ENCODE peak calls at places on chromosomes 16 and 17, in eight cellular contexts. One of them, this sample, is unnamed. For H3K4me1 and H3K36me3, the result is how much of the 10 kb centered on the place peaks cover.

GRCh38 chr17:10041287-10041612 is 136.2 kb upstream of the RCVRN start:
- DNase-seq in mesendoderm: peak
- DNase-seq in fibroblast of lung: no peak
- DNase-seq in neuronal stem cell: no peak
- DNase-seq in HCT116: no peak
- DNase-seq in DND-41: no peak
- DNase-seq in neural progenitor cell: no peak
- DNase-seq in H1: no peak
- DNase-seq in this sample: no peak

GRCh38 chr17:63247706-63248105 is 198.4 kb downstream of the CYB561 start:
- DNase-seq in mesendoderm: no peak
- DNase-seq in fibroblast of lung: peak
- DNase-seq in neuronal stem cell: no peak
- DNase-seq in HCT116: no peak
- DNase-seq in DND-41: no peak
- DNase-seq in neural progenitor cell: no peak
- DNase-seq in H1: no peak
- DNase-seq in this sample: no peak

GRCh38 chr17:34637548-34638525 is 58.5 kb downstream of the TMEM132E start:
- DNase-seq in mesendoderm: peak
- DNase-seq in fibroblast of lung: peak
- DNase-seq in neuronal stem cell: peak
- DNase-seq in HCT116: peak
- DNase-seq in DND-41: peak
- DNase-seq in neural progenitor cell: peak
- DNase-seq in H1: peak
- DNase-seq in this sample: peak

GRCh38 chr16:53372942-53373871 is 61.1 kb upstream of the RBL2 start:
- DNase-seq in mesendoderm: no peak
- DNase-seq in fibroblast of lung: no peak
- DNase-seq in neuronal stem cell: no peak
- DNase-seq in HCT116: peak
- DNase-seq in DND-41: no peak
- DNase-seq in neural progenitor cell: no peak
- DNase-seq in H1: peak
- DNase-seq in this sample: no peak

GRCh38 chr17:68301438-68301959 is 10.2 kb downstream of the ARSG start:
- DNase-seq in mesendoderm: peak
- DNase-seq in fibroblast of lung: no peak
- DNase-seq in neuronal stem cell: no peak
- DNase-seq in HCT116: no peak
- DNase-seq in DND-41: no peak
- DNase-seq in neural progenitor cell: peak
- DNase-seq in H1: no peak
- DNase-seq in this sample: no peak

GRCh38 chr17:76266244-76266938 is 1.2 kb downstream of the UBALD2 start:
- DNase-seq in mesendoderm: peak
- DNase-seq in fibroblast of lung: peak
- DNase-seq in neuronal stem cell: no peak
- DNase-seq in HCT116: no peak
- DNase-seq in DND-41: peak
- DNase-seq in neural progenitor cell: no peak
- DNase-seq in H1: no peak
- DNase-seq in this sample: peak

GRCh38 chr17:596763-597644 is 117.6 kb downstream of the VPS53 start:
- DNase-seq in mesendoderm: no peak
- DNase-seq in fibroblast of lung: peak
- DNase-seq in neuronal stem cell: no peak
- DNase-seq in HCT116: peak
- DNase-seq in DND-41: no peak
- DNase-seq in neural progenitor cell: no peak
- DNase-seq in H1: no peak
- DNase-seq in this sample: no peak

GRCh38 chr16:20327444-20328041 is at the start of gene GP2:
- DNase-seq in mesendoderm: peak
- DNase-seq in fibroblast of lung: no peak
- DNase-seq in neuronal stem cell: no peak
- DNase-seq in HCT116: no peak
- DNase-seq in DND-41: no peak
- DNase-seq in neural progenitor cell: peak
- DNase-seq in H1: no peak
- DNase-seq in this sample: no peak

GRCh38 chr16:70540994-70541393 is 17.4 kb downstream of the SF3B3 start:
- DNase-seq in mesendoderm: no peak
- DNase-seq in fibroblast of lung: no peak
- DNase-seq in neuronal stem cell: no peak
- DNase-seq in HCT116: no peak
- DNase-seq in DND-41: no peak
- DNase-seq in neural progenitor cell: no peak
- DNase-seq in H1: no peak
- DNase-seq in this sample: no peak

GRCh38 chr17:7435676-7436555 is 681 bp downstream of the TMEM102 start:
- DNase-seq in mesendoderm: peak
- DNase-seq in fibroblast of lung: no peak
- DNase-seq in neuronal stem cell: peak
- DNase-seq in HCT116: peak
- DNase-seq in DND-41: peak
- DNase-seq in neural progenitor cell: peak
- DNase-seq in H1: peak
- DNase-seq in this sample: peak

GRCh38 chr17:76260669-76261068 is 4.5 kb upstream of the UBALD2 start:
- DNase-seq in mesendoderm: no peak
- DNase-seq in fibroblast of lung: no peak
- DNase-seq in neuronal stem cell: no peak
- DNase-seq in HCT116: no peak
- DNase-seq in DND-41: no peak
- DNase-seq in neural progenitor cell: no peak
- DNase-seq in H1: no peak
- DNase-seq in this sample: no peak

GRCh38 chr16:1990336-1991134 is 765 bp downstream of the SYNGR3 start:
- DNase-seq in mesendoderm: peak
- DNase-seq in fibroblast of lung: no peak
- DNase-seq in neuronal stem cell: no peak
- DNase-seq in HCT116: no peak
- DNase-seq in DND-41: no peak
- DNase-seq in neural progenitor cell: peak
- DNase-seq in H1: peak
- DNase-seq in this sample: peak

GRCh38 chr16:81446318-81447275 is 2.0 kb downstream of the CMIP start:
- DNase-seq in mesendoderm: peak
- DNase-seq in fibroblast of lung: no peak
- DNase-seq in neuronal stem cell: no peak
- DNase-seq in HCT116: no peak
- DNase-seq in DND-41: peak
- DNase-seq in neural progenitor cell: no peak
- DNase-seq in H1: peak
- DNase-seq in this sample: peak

GRCh38 chr17:45907720-45908395 is 13.5 kb downstream of the MAPT start:
- DNase-seq in mesendoderm: no peak
- DNase-seq in fibroblast of lung: no peak
- DNase-seq in neuronal stem cell: no peak
- DNase-seq in HCT116: no peak
- DNase-seq in DND-41: no peak
- DNase-seq in neural progenitor cell: no peak
- DNase-seq in H1: no peak
- DNase-seq in this sample: no peak

GRCh38 chr17:14741516-14741915 is 440.6 kb downstream of the HS3ST3B1 start:
- DNase-seq in mesendoderm: no peak
- DNase-seq in fibroblast of lung: no peak
- DNase-seq in neuronal stem cell: no peak
- DNase-seq in HCT116: no peak
- DNase-seq in DND-41: no peak
- DNase-seq in neural progenitor cell: no peak
- DNase-seq in H1: no peak
- DNase-seq in this sample: no peak

GRCh38 chr16:19001788-19002187 is 18.1 kb downstream of the TMC7 start:
- DNase-seq in mesendoderm: no peak
- DNase-seq in fibroblast of lung: peak
- DNase-seq in neuronal stem cell: no peak
- DNase-seq in HCT116: no peak
- DNase-seq in DND-41: peak
- DNase-seq in neural progenitor cell: no peak
- DNase-seq in H1: no peak
- DNase-seq in this sample: no peak

GRCh38 chr17:60383379-60383778 is 8.6 kb downstream of the USP32 start:
- DNase-seq in mesendoderm: no peak
- DNase-seq in fibroblast of lung: no peak
- DNase-seq in neuronal stem cell: no peak
- DNase-seq in HCT116: no peak
- DNase-seq in DND-41: no peak
- DNase-seq in neural progenitor cell: no peak
- DNase-seq in H1: no peak
- DNase-seq in this sample: no peak

GRCh38 chr16:9049241-9049640 is 42.2 kb upstream of the HAPSTR1 start:
- DNase-seq in mesendoderm: no peak
- DNase-seq in fibroblast of lung: peak
- DNase-seq in neuronal stem cell: no peak
- DNase-seq in HCT116: no peak
- DNase-seq in DND-41: no peak
- DNase-seq in neural progenitor cell: no peak
- DNase-seq in H1: no peak
- DNase-seq in this sample: no peak

GRCh38 chr17:3513305-3514035 is 37.7 kb downstream of the ASPA start:
- DNase-seq in mesendoderm: no peak
- DNase-seq in fibroblast of lung: peak
- DNase-seq in neuronal stem cell: no peak
- DNase-seq in HCT116: no peak
- DNase-seq in DND-41: no peak
- DNase-seq in neural progenitor cell: peak
- DNase-seq in H1: no peak
- DNase-seq in this sample: no peak

GRCh38 chr16:2751577-2752034 is 832 bp upstream of the SRRM2 start:
- DNase-seq in mesendoderm: peak
- DNase-seq in fibroblast of lung: no peak
- DNase-seq in neuronal stem cell: no peak
- DNase-seq in HCT116: peak
- DNase-seq in DND-41: no peak
- DNase-seq in neural progenitor cell: no peak
- DNase-seq in H1: no peak
- DNase-seq in this sample: peak

GRCh38 chr16:20906225-20906870 is 5.8 kb downstream of the LYRM1 start:
- DNase-seq in mesendoderm: no peak
- DNase-seq in fibroblast of lung: peak
- DNase-seq in neuronal stem cell: no peak
- DNase-seq in HCT116: no peak
- DNase-seq in DND-41: no peak
- DNase-seq in neural progenitor cell: no peak
- DNase-seq in H1: no peak
- DNase-seq in this sample: no peak

GRCh38 chr17:4636474-4637100 is 4.9 kb downstream of the ALOX15 start:
- DNase-seq in mesendoderm: no peak
- DNase-seq in fibroblast of lung: no peak
- DNase-seq in neuronal stem cell: no peak
- DNase-seq in HCT116: no peak
- DNase-seq in DND-41: no peak
- DNase-seq in neural progenitor cell: no peak
- DNase-seq in H1: peak
- DNase-seq in this sample: peak

GRCh38 chr16:60346256-60346655 is 1612.1 kb upstream of the GOT2 start:
- DNase-seq in mesendoderm: no peak
- DNase-seq in fibroblast of lung: no peak
- DNase-seq in neuronal stem cell: no peak
- DNase-seq in HCT116: no peak
- DNase-seq in DND-41: no peak
- DNase-seq in neural progenitor cell: no peak
- DNase-seq in H1: no peak
- DNase-seq in this sample: no peak

GRCh38 chr17:35376245-35376644 is 2.8 kb upstream of the SLFN11 start:
- DNase-seq in mesendoderm: no peak
- DNase-seq in fibroblast of lung: peak
- DNase-seq in neuronal stem cell: no peak
- DNase-seq in HCT116: no peak
- DNase-seq in DND-41: no peak
- DNase-seq in neural progenitor cell: no peak
- DNase-seq in H1: no peak
- DNase-seq in this sample: no peak

GRCh38 chr17:78882546-78883089 is 20.4 kb downstream of the CEP295NL start:
- DNase-seq in mesendoderm: peak
- DNase-seq in fibroblast of lung: no peak
- DNase-seq in neuronal stem cell: no peak
- DNase-seq in HCT116: no peak
- DNase-seq in DND-41: no peak
- DNase-seq in neural progenitor cell: no peak
- DNase-seq in H1: no peak
- DNase-seq in this sample: no peak
- H3K4me1 ChIP-seq in mesendoderm: under half
- H3K4me1 ChIP-seq in fibroblast of lung: half or more
- H3K4me1 ChIP-seq in neuronal stem cell: under half
- H3K4me1 ChIP-seq in HCT116: under half
- H3K4me1 ChIP-seq in DND-41: under half
- H3K4me1 ChIP-seq in neural progenitor cell: under half
- H3K4me1 ChIP-seq in H1: under half
- H3K4me1 ChIP-seq in this sample: under half

GRCh38 chr17:51217946-51218345 is 41.9 kb downstream of the MBTD1 start:
- DNase-seq in mesendoderm: no peak
- DNase-seq in fibroblast of lung: no peak
- DNase-seq in neuronal stem cell: no peak
- DNase-seq in HCT116: no peak
- DNase-seq in DND-41: no peak
- DNase-seq in neural progenitor cell: no peak
- DNase-seq in H1: no peak
- DNase-seq in this sample: no peak

DNA sequence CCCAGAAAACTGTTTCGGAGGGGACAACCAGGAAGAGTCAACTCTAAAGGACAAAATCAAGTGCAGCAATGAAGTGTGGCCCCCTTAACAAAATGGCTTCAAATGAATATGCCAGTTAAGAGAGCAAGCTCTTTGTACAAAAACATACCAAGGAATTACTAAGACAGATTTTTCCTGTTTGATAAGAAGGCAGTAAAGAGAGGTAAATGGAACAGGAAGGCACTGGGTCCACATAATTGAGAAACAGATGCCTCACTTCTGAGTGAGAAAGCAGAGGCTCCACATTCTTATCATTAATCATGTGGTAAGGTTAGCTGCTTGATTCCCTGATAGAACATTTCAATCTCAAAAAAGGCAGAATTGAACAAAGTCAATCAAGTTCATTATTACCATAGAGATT is 44.9 kb downstream of the MBTD1 start:
- DNase-seq in mesendoderm: no peak
- DNase-seq in fibroblast of lung: no peak
- DNase-seq in neuronal stem cell: no peak
- DNase-seq in HCT116: no peak
- DNase-seq in DND-41: no peak
- DNase-seq in neural progenitor cell: no peak
- DNase-seq in H1: no peak
- DNase-seq in this sample: no peak
- H3K36me3 ChIP-seq in mesendoderm: under half
- H3K36me3 ChIP-seq in fibroblast of lung: under half
- H3K36me3 ChIP-seq in neuronal stem cell: under half
- H3K36me3 ChIP-seq in HCT116: under half
- H3K36me3 ChIP-seq in DND-41: half or more
- H3K36me3 ChIP-seq in neural progenitor cell: under half
- H3K36me3 ChIP-seq in H1: under half
- H3K36me3 ChIP-seq in this sample: half or more

GRCh38 chr17:27407916-27408846 is 48.1 kb upstream of the KSR1 start:
- DNase-seq in mesendoderm: peak
- DNase-seq in fibroblast of lung: peak
- DNase-seq in neuronal stem cell: no peak
- DNase-seq in HCT116: peak
- DNase-seq in DND-41: no peak
- DNase-seq in neural progenitor cell: peak
- DNase-seq in H1: no peak
- DNase-seq in this sample: no peak
- H3K4me2 ChIP-seq in mesendoderm: no peak
- H3K4me2 ChIP-seq in fibroblast of lung: no peak
- H3K4me2 ChIP-seq in neuronal stem cell: no peak
- H3K4me2 ChIP-seq in HCT116: peak
- H3K4me2 ChIP-seq in DND-41: no peak
- H3K4me2 ChIP-seq in neural progenitor cell: no peak
- H3K4me2 ChIP-seq in H1: no peak
- H3K4me2 ChIP-seq in this sample: no peak

GRCh38 chr17:50258647-50259483 is 15.4 kb upstream of the TMEM92 start:
- DNase-seq in mesendoderm: no peak
- DNase-seq in fibroblast of lung: peak
- DNase-seq in neuronal stem cell: no peak
- DNase-seq in HCT116: no peak
- DNase-seq in DND-41: no peak
- DNase-seq in neural progenitor cell: no peak
- DNase-seq in H1: no peak
- DNase-seq in this sample: no peak
- H3K4me1 ChIP-seq in mesendoderm: under half
- H3K4me1 ChIP-seq in fibroblast of lung: under half
- H3K4me1 ChIP-seq in neuronal stem cell: under half
- H3K4me1 ChIP-seq in HCT116: under half
- H3K4me1 ChIP-seq in DND-41: under half
- H3K4me1 ChIP-seq in neural progenitor cell: under half
- H3K4me1 ChIP-seq in H1: under half
- H3K4me1 ChIP-seq in this sample: under half